ENCODE peak calls at places on chromosome 17, in five cellular contexts. Z is retina, U is heart left ventricle, R is uterus, Q is amniotic epithelial cell. J is an unnamed sample.

GRCh38 chr17:50905460-50905803 is 39.3 kb upstream of the TOB1 start:
- DNase-seq in U (no peak), R (no peak), Q (no peak), Z (no peak), J (no peak)

GRCh38 chr17:79844869-79845600 is 5.8 kb upstream of the CBX4 start:
- DNase-seq in U (peak; percentile 62), R (peak; percentile 48), Q (no peak), Z (peak; percentile 63), J (no peak)

GRCh38 chr17:78794399-78794798 is 12.3 kb upstream of the CYTH1 start:
- DNase-seq in Q (no peak), U (no peak), R (no peak), Z (no peak), J (no peak)

GRCh38 chr17:77423589-77424451 is 283.1 kb downstream of the SEC14L1 start:
- DNase-seq in R (peak; percentile 98), U (peak; percentile 92), Z (no peak), Q (peak; percentile 94), J (no peak)

GRCh38 chr17:73211745-73212144 is 18.9 kb downstream of the COG1 start:
- DNase-seq in Q (no peak), Z (no peak), U (no peak), R (no peak), J (no peak)

GRCh38 chr17:78252701-78253635 is 21.5 kb downstream of the TMEM235 start:
- DNase-seq in R (no peak), U (peak; percentile 31), Q (no peak), Z (no peak), J (no peak)

GRCh38 chr17:40318835-40319332 is 9.9 kb downstream of the RARA start:
- DNase-seq in Z (no peak), R (peak; percentile 45), U (peak; percentile 32), Q (no peak), J (no peak)

GRCh38 chr17:59431606-59432005 is 100.2 kb downstream of the YPEL2 start:
- DNase-seq in Z (no peak), R (no peak), U (no peak), Q (no peak), J (no peak)

GRCh38 chr17:35947156-35947585 is 3.7 kb upstream of the LYZL6 start:
- DNase-seq in Z (peak; percentile 54), R (peak; percentile 27), Q (peak; percentile 18), U (no peak), J (peak; percentile 68)

GRCh38 chr17:66963521-66964082 is 905 bp upstream of the CACNG4 start:
- DNase-seq in Z (no peak), R (no peak), Q (no peak), U (no peak), J (no peak)

GRCh38 chr17:5897320-5897911 is 172.8 kb upstream of the WSCD1 start:
- DNase-seq in U (no peak), Q (no peak), Z (peak; percentile 77), R (no peak), J (peak; percentile 73)

GRCh38 chr17:42519546-42520444 is 16.2 kb upstream of the NAGLU start:
- DNase-seq in R (peak; percentile 97), Q (peak; percentile 99), U (peak; percentile 94), Z (peak; percentile 19), J (peak; percentile 95)

GRCh38 chr17:43839670-43840101 is 6.7 kb upstream of the MPP3 start:
- DNase-seq in Q (no peak), R (no peak), Z (no peak), U (no peak), J (no peak)

GRCh38 chr17:17107891-17108680 is 65.8 kb downstream of the MPRIP start:
- DNase-seq in Q (no peak), U (no peak), R (no peak), Z (no peak), J (no peak)

GRCh38 chr17:50585346-50585745 is 24.8 kb downstream of the CACNA1G start:
- DNase-seq in U (no peak), Z (no peak), Q (no peak), R (no peak), J (no peak)

GRCh38 chr17:40089085-40089895 is 11.1 kb downstream of the NR1D1 start:
- DNase-seq in Q (no peak), Z (no peak), U (no peak), R (peak; percentile 31), J (no peak)

GRCh38 chr17:29617481-29618271 is 5.0 kb downstream of the CORO6 start:
- DNase-seq in Z (peak; percentile 64), R (peak; percentile 59), U (peak; percentile 81), Q (peak; percentile 64), J (no peak)

GRCh38 chr17:77622627-77623026 is 335.9 kb upstream of the TNRC6C start:
- DNase-seq in U (no peak), Q (no peak), R (no peak), Z (no peak), J (no peak)

GRCh38 chr17:67449885-67450755 is 73.0 kb downstream of the PITPNC1 start:
- DNase-seq in R (no peak), Z (no peak), Q (no peak), U (no peak), J (no peak)

GRCh38 chr17:726331-726919 is 6.0 kb upstream of the TLCD3A start:
- DNase-seq in Z (no peak), Q (peak; percentile 42), U (no peak), R (no peak), J (no peak)

GRCh38 chr17:15109608-15110007 is 155.5 kb downstream of the PMP22 start:
- DNase-seq in U (no peak), R (no peak), Q (no peak), Z (no peak), J (no peak)

GRCh38 chr17:60148300-60148838 is 1.4 kb upstream of the CA4 start:
- DNase-seq in R (no peak), U (no peak), Q (no peak), Z (no peak), J (no peak)

GRCh38 chr17:2068101-2068518 is 13.2 kb downstream of the HIC1 start:
- DNase-seq in Z (no peak), R (peak; percentile 58), U (no peak), Q (peak; percentile 97), J (no peak)

GRCh38 chr17:42116705-42117396 is 4.3 kb downstream of the KAT2A start:
- DNase-seq in U (peak; percentile 83), R (peak; percentile 84), Z (peak; percentile 77), Q (peak; percentile 72), J (peak; percentile 93)

GRCh38 chr17:28570716-28571254 is 539 bp downstream of the PIGS start:
- DNase-seq in Z (peak; percentile 30), Q (no peak), R (no peak), U (no peak), J (no peak)

GRCh38 chr17:80791758-80792284 is 199.8 kb upstream of the CHMP6 start:
- DNase-seq in U (peak; percentile 57), Q (peak; percentile 90), R (peak; percentile 79), Z (no peak), J (no peak)

GRCh38 chr17:49439673-49440571 is 25.2 kb upstream of the PHB1 start:
- DNase-seq in U (no peak), R (no peak), Z (no peak), Q (peak; percentile 78), J (no peak)

GRCh38 chr17:67637901-67638641 is 79.7 kb upstream of the NOL11 start:
- DNase-seq in U (no peak), Z (no peak), Q (no peak), R (no peak), J (no peak)

GRCh38 chr17:49659983-49660382 is 17.9 kb downstream of the SPOP start:
- DNase-seq in R (no peak), U (no peak), Q (no peak), Z (no peak), J (peak; percentile 13)

GRCh38 chr17:14212401-14212800 is 24.3 kb downstream of the CDRT15 start:
- DNase-seq in Q (no peak), U (no peak), Z (no peak), R (no peak), J (peak; percentile 73)

GRCh38 chr17:17849147-17849820 is 12.5 kb upstream of the SREBF1 start:
- DNase-seq in U (peak; percentile 76), R (peak; percentile 54), Q (no peak), Z (no peak), J (no peak)

GRCh38 chr17:74296548-74296936 is 22.5 kb downstream of the DNAI2 start:
- DNase-seq in R (peak; percentile 54), U (peak; percentile 87), Z (peak; percentile 70), Q (peak; percentile 76), J (no peak)

GRCh38 chr17:47705536-47706481 is 11.8 kb downstream of the TBKBP1 start:
- DNase-seq in Q (no peak), Z (no peak), U (no peak), R (no peak), J (no peak)

GRCh38 chr17:15941781-15942180 is 3.1 kb upstream of the ADORA2B start:
- DNase-seq in Q (peak; percentile 40), U (no peak), R (no peak), Z (no peak), J (no peak)

GRCh38 chr17:42783062-42783777 is 2.8 kb downstream of the WNK4 start:
- DNase-seq in U (no peak), R (no peak), Z (no peak), Q (peak; percentile 84), J (no peak)

GRCh38 chr17:78242024-78242742 is 10.8 kb downstream of the TMEM235 start:
- DNase-seq in U (no peak), Z (peak; percentile 28), Q (no peak), R (no peak), J (no peak)

GRCh38 chr17:79809530-79810137 is 12.8 kb upstream of the CBX8 start:
- DNase-seq in R (no peak), U (no peak), Q (no peak), Z (peak; percentile 58), J (no peak)

GRCh38 chr17:6843241-6843890 is 11.8 kb upstream of the TEKT1 start:
- DNase-seq in R (no peak), U (no peak), Q (peak; percentile 47), Z (peak; percentile 29), J (no peak)

GRCh38 chr17:51128089-51128488 is 7.4 kb upstream of the SPAG9 start:
- DNase-seq in R (no peak), Q (no peak), Z (no peak), U (no peak), J (no peak)